ENCODE peak calls at places on chromosomes 11 and 22, in four cellular contexts. One of them, this sample, is unnamed.

GRCh38 chr11:47207459-47207858 is 7.3 kb upstream of the DDB2 start:
- DNase-seq in thoracic aorta: no peak
- DNase-seq in ovary: no peak
- DNase-seq in heart left ventricle: no peak
- DNase-seq in this sample: no peak

GRCh38 chr22:50599816-50600454 is 658 bp upstream of the MAPK8IP2 start:
- DNase-seq in thoracic aorta: no peak
- DNase-seq in ovary: peak; percentile 79
- DNase-seq in heart left ventricle: peak; percentile 58
- DNase-seq in this sample: no peak

GRCh38 chr22:42905217-42905616 is 48.1 kb upstream of the ARFGAP3 start:
- DNase-seq in thoracic aorta: no peak
- DNase-seq in ovary: no peak
- DNase-seq in heart left ventricle: peak; percentile 45
- DNase-seq in this sample: no peak

GRCh38 chr22:19114984-19115552 is 7.1 kb downstream of the DGCR2 start:
- DNase-seq in thoracic aorta: no peak
- DNase-seq in ovary: no peak
- DNase-seq in heart left ventricle: peak; percentile 25
- DNase-seq in this sample: no peak

GRCh38 chr11:1192741-1193325 is 30.0 kb upstream of the MUC5B start:
- DNase-seq in thoracic aorta: no peak
- DNase-seq in ovary: no peak
- DNase-seq in heart left ventricle: no peak
- DNase-seq in this sample: no peak

GRCh38 chr22:38413085-38414008 is 41.7 kb downstream of the KCNJ4 start:
- DNase-seq in thoracic aorta: no peak
- DNase-seq in ovary: no peak
- DNase-seq in heart left ventricle: peak; percentile 61
- DNase-seq in this sample: no peak

GRCh38 chr11:95299078-95299611 is 68.1 kb upstream of the SESN3 start:
- DNase-seq in thoracic aorta: no peak
- DNase-seq in ovary: no peak
- DNase-seq in heart left ventricle: no peak
- DNase-seq in this sample: no peak

GRCh38 chr11:86101493-86101892 is 32.6 kb upstream of the PICALM start:
- DNase-seq in thoracic aorta: no peak
- DNase-seq in ovary: no peak
- DNase-seq in heart left ventricle: no peak
- DNase-seq in this sample: no peak

GRCh38 chr11:9344046-9344680 is 29.8 kb upstream of the TMEM41B start:
- DNase-seq in thoracic aorta: no peak
- DNase-seq in ovary: no peak
- DNase-seq in heart left ventricle: no peak
- DNase-seq in this sample: no peak

GRCh38 chr11:44943696-44944095 is 7.0 kb downstream of the TP53I11 start:
- DNase-seq in thoracic aorta: no peak
- DNase-seq in ovary: no peak
- DNase-seq in heart left ventricle: no peak
- DNase-seq in this sample: no peak

GRCh38 chr11:69656536-69657455 is 15.8 kb downstream of the CCND1 start:
- DNase-seq in thoracic aorta: no peak
- DNase-seq in ovary: no peak
- DNase-seq in heart left ventricle: no peak
- DNase-seq in this sample: no peak

GRCh38 chr11:65090628-65091027 is 5.4 kb upstream of the VPS51 start:
- DNase-seq in thoracic aorta: no peak
- DNase-seq in ovary: no peak
- DNase-seq in heart left ventricle: no peak
- DNase-seq in this sample: no peak

GRCh38 chr11:38598413-38598812 is 2000.4 kb upstream of the RAG2 start:
- DNase-seq in thoracic aorta: no peak
- DNase-seq in ovary: no peak
- DNase-seq in heart left ventricle: no peak
- DNase-seq in this sample: no peak

GRCh38 chr11:75388386-75389275 is 10.7 kb upstream of the RPS3 start:
- DNase-seq in thoracic aorta: peak; percentile 47
- DNase-seq in ovary: peak; percentile 73
- DNase-seq in heart left ventricle: peak; percentile 70
- DNase-seq in this sample: no peak

GRCh38 chr11:47924184-47924671 is 56.1 kb upstream of the PTPRJ start:
- DNase-seq in thoracic aorta: no peak
- DNase-seq in ovary: no peak
- DNase-seq in heart left ventricle: no peak
- DNase-seq in this sample: peak; percentile 57

GRCh38 chr11:5891216-5891800 is 1.7 kb upstream of the OR52E5 start:
- DNase-seq in thoracic aorta: no peak
- DNase-seq in ovary: no peak
- DNase-seq in heart left ventricle: no peak
- DNase-seq in this sample: no peak

GRCh38 chr11:124875943-124876817 is 10.9 kb downstream of the ROBO3 start:
- DNase-seq in thoracic aorta: peak; percentile 59
- DNase-seq in ovary: peak; percentile 96
- DNase-seq in heart left ventricle: peak; percentile 89
- DNase-seq in this sample: peak; percentile 44

GRCh38 chr11:70378506-70379134 is 19.7 kb upstream of the CTTN start:
- DNase-seq in thoracic aorta: no peak
- DNase-seq in ovary: no peak
- DNase-seq in heart left ventricle: no peak
- DNase-seq in this sample: no peak

GRCh38 chr11:110031171-110031570 is 62.0 kb upstream of the ZC3H12C start:
- DNase-seq in thoracic aorta: no peak
- DNase-seq in ovary: no peak
- DNase-seq in heart left ventricle: no peak
- DNase-seq in this sample: no peak

GRCh38 chr11:2289859-2290258 is 11.9 kb downstream of the C11orf21 start:
- DNase-seq in thoracic aorta: no peak
- DNase-seq in ovary: no peak
- DNase-seq in heart left ventricle: no peak
- DNase-seq in this sample: no peak

GRCh38 chr22:31579835-31580242 is 82.2 kb downstream of the PISD start:
- DNase-seq in thoracic aorta: no peak
- DNase-seq in ovary: no peak
- DNase-seq in heart left ventricle: no peak
- DNase-seq in this sample: peak; percentile 86

GRCh38 chr22:39388261-39389011 is 11.1 kb upstream of the TAB1 start:
- DNase-seq in thoracic aorta: peak; percentile 41
- DNase-seq in ovary: peak; percentile 92
- DNase-seq in heart left ventricle: peak; percentile 91
- DNase-seq in this sample: no peak

GRCh38 chr22:44758354-44758969 is 6.1 kb downstream of the ARHGAP8 start:
- DNase-seq in thoracic aorta: no peak
- DNase-seq in ovary: no peak
- DNase-seq in heart left ventricle: no peak
- DNase-seq in this sample: no peak

GRCh38 chr11:2929880-2930704 is 872 bp upstream of the PHLDA2 start:
- DNase-seq in thoracic aorta: no peak
- DNase-seq in ovary: peak; percentile 21
- DNase-seq in heart left ventricle: peak; percentile 61
- DNase-seq in this sample: no peak

GRCh38 chr11:2578006-2578933 is 121.5 kb downstream of the KCNQ1OT1 start:
- DNase-seq in thoracic aorta: no peak
- DNase-seq in ovary: peak; percentile 16
- DNase-seq in heart left ventricle: peak; percentile 19
- DNase-seq in this sample: no peak

GRCh38 chr22:16963189-16963945 is 44.7 kb downstream of the GAB4 start:
- DNase-seq in thoracic aorta: no peak
- DNase-seq in ovary: no peak
- DNase-seq in heart left ventricle: no peak
- DNase-seq in this sample: no peak

GRCh38 chr11:74909812-74910211 is 39.1 kb downstream of the XRRA1 start:
- DNase-seq in thoracic aorta: no peak
- DNase-seq in ovary: no peak
- DNase-seq in heart left ventricle: no peak
- DNase-seq in this sample: no peak

GRCh38 chr11:44885065-44885777 is 65.5 kb downstream of the TP53I11 start:
- DNase-seq in thoracic aorta: no peak
- DNase-seq in ovary: no peak
- DNase-seq in heart left ventricle: no peak
- DNase-seq in this sample: no peak

GRCh38 chr11:45210846-45211245 is 64.4 kb downstream of the PRDM11 start:
- DNase-seq in thoracic aorta: no peak
- DNase-seq in ovary: peak; percentile 57
- DNase-seq in heart left ventricle: no peak
- DNase-seq in this sample: no peak

GRCh38 chr22:37330200-37331033 is 48.1 kb downstream of the CYTH4 start:
- DNase-seq in thoracic aorta: no peak
- DNase-seq in ovary: no peak
- DNase-seq in heart left ventricle: no peak
- DNase-seq in this sample: no peak
- TF ChIP-seq CTCF in thoracic aorta: no peak
- TF ChIP-seq CTCF in ovary: no peak
- TF ChIP-seq CTCF in heart left ventricle: no peak
- TF ChIP-seq CTCF in this sample: no peak

DNA sequence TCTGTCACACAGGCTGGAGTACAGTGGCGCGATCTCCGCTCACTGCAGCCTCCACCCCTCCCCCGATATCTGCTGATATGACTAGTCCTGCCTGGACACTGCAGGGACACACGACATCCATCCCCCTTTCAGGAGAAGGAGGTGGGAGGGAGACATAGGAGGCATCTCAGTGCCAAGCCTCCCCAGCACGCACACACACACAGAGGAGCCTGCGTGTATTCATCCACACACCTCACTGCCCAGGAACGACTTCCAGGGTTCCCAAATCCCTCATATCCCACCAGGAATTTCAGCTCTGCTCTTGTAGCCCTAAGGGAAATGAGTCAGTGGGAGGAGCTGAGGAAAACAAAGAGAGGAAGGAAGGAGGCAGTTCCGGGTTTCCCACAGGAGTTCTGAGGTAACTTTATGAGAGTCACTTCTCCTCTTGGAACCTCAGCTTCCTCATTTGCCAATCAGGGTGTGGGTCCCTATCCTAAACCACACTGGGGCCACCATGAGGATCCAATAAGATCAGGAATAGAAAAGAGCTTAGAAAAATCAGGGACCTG is 37.2 kb upstream of the ACER3 start:
- DNase-seq in thoracic aorta: no peak
- DNase-seq in ovary: no peak
- DNase-seq in heart left ventricle: peak; percentile 48
- DNase-seq in this sample: no peak
- H3K4me3 ChIP-seq in thoracic aorta: no peak overlapping the region
- H3K4me3 ChIP-seq in ovary: no peak overlapping the region
- H3K4me3 ChIP-seq in heart left ventricle: peak overlapping the region; percentile 38
- H3K4me3 ChIP-seq in this sample: no peak overlapping the region

GRCh38 chr11:12461516-12461915 is 84.1 kb downstream of the PARVA start:
- DNase-seq in thoracic aorta: no peak
- DNase-seq in ovary: no peak
- DNase-seq in heart left ventricle: no peak
- DNase-seq in this sample: no peak

GRCh38 chr11:12467610-12468009 is 90.2 kb downstream of the PARVA start:
- DNase-seq in thoracic aorta: no peak
- DNase-seq in ovary: no peak
- DNase-seq in heart left ventricle: no peak
- DNase-seq in this sample: no peak

GRCh38 chr11:12469451-12469850 is 92.1 kb downstream of the PARVA start:
- DNase-seq in thoracic aorta: no peak
- DNase-seq in ovary: peak; percentile 49
- DNase-seq in heart left ventricle: no peak
- DNase-seq in this sample: no peak

GRCh38 chr11:12464303-12464702 is 86.9 kb downstream of the PARVA start:
- DNase-seq in thoracic aorta: no peak
- DNase-seq in ovary: no peak
- DNase-seq in heart left ventricle: no peak
- DNase-seq in this sample: no peak

DNA sequence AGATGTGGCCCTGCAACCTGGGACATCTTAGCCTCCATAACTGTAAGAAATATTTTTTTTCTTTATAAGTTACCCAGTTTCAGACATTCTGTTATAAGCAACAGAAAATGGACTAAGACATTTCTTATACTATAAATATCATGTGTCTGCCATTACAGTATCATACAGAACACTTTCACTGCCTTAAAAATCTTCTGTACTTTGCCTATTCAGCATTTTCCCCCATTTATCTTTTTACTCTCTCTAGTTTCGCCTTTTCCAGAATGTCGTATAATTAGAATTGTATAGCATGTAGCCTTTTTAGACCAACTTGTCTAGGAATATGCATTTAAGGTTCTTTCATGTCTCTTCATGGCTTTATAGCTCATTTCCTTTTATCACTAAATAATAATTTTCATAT is 88.0 kb downstream of the PARVA start:
- DNase-seq in thoracic aorta: no peak
- DNase-seq in ovary: no peak
- DNase-seq in heart left ventricle: no peak
- DNase-seq in this sample: no peak
- TF ChIP-seq CTCF in thoracic aorta: no peak
- TF ChIP-seq CTCF in ovary: no peak
- TF ChIP-seq CTCF in heart left ventricle: no peak
- TF ChIP-seq CTCF in this sample: no peak

GRCh38 chr22:40400173-40400572 is 29.8 kb downstream of the SGSM3 start:
- DNase-seq in thoracic aorta: no peak
- DNase-seq in ovary: no peak
- DNase-seq in heart left ventricle: no peak
- DNase-seq in this sample: no peak
- H3K4me3 ChIP-seq in thoracic aorta: no peak overlapping the region
- H3K4me3 ChIP-seq in ovary: no peak overlapping the region
- H3K4me3 ChIP-seq in heart left ventricle: no peak overlapping the region
- H3K4me3 ChIP-seq in this sample: no peak overlapping the region

DNA sequence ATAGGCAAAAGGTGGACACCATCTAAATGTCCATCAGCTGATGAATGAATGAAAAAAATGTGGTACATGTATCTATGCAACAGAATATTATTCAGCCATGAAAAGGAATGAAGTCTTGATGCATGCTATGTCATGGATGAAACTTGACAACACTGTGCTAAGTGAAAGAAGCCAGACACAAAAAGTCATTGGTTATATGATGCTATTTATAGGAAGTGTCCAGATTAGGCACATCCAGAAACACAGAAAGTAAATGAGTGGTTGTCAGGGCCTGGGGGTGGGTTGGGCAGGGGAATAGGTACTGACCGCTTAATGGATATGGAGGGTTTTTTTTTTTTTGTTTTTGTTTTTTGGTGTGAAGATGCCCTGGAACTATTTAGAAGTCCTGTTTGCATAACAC is 21.7 kb upstream of the MN1 start:
- DNase-seq in thoracic aorta: no peak
- DNase-seq in ovary: no peak
- DNase-seq in heart left ventricle: no peak
- DNase-seq in this sample: no peak
- TF ChIP-seq CTCF in thoracic aorta: no peak
- TF ChIP-seq CTCF in ovary: no peak
- TF ChIP-seq CTCF in heart left ventricle: no peak
- TF ChIP-seq CTCF in this sample: no peak

GRCh38 chr11:117876049-117876340 is 463 bp downstream of the FXYD6 start:
- DNase-seq in thoracic aorta: no peak
- DNase-seq in ovary: no peak
- DNase-seq in heart left ventricle: no peak
- DNase-seq in this sample: no peak
- H3K4me3 ChIP-seq in thoracic aorta: peak overlapping the region; percentile 63
- H3K4me3 ChIP-seq in ovary: peak overlapping the region; percentile 78
- H3K4me3 ChIP-seq in heart left ventricle: peak overlapping the region; percentile 85
- H3K4me3 ChIP-seq in this sample: no peak overlapping the region